ENCODE peak calls at places on chromosomes 16 and 17, in nine cellular contexts. A, N, C, U, P, G, W, D and E are unnamed samples. For H3K36me3 and H3K9me3, the result is how much of the 10 kb centered on the place peaks cover.

GRCh38 chr16:49492896-49493620 is 119.5 kb downstream of the C16orf78 start:
- DNase-seq in A (no peak), N (no peak), C (no peak), U (no peak), P (no peak), G (no peak), W (no peak), D (no peak), E (no peak)

GRCh38 chr16:10693889-10694288 is 841 bp downstream of the TEKT5 start:
- DNase-seq in A (no peak), N (no peak), C (no peak), U (no peak), P (no peak), G (no peak), W (no peak), D (no peak), E (no peak)

GRCh38 chr16:50467943-50468748 is 80.0 kb upstream of the NKD1 start:
- DNase-seq in A (no peak), N (peak), C (peak), U (no peak), P (no peak), G (no peak), W (peak), D (no peak), E (no peak)

GRCh38 chr17:34720760-34721159 is 141.4 kb downstream of the TMEM132E start:
- DNase-seq in A (no peak), N (no peak), C (no peak), U (no peak), P (no peak), G (no peak), W (no peak), D (no peak), E (no peak)

GRCh38 chr17:13862341-13862740 is 207.0 kb upstream of the COX10 start:
- DNase-seq in A (no peak), N (no peak), C (no peak), U (no peak), P (no peak), G (no peak), W (no peak), D (no peak), E (no peak)

GRCh38 chr17:13351046-13351445 is 250.7 kb downstream of the HS3ST3A1 start:
- DNase-seq in A (no peak), N (no peak), C (no peak), U (no peak), P (no peak), G (no peak), W (no peak), D (no peak), E (no peak)

GRCh38 chr16:830871-831570 is 30.5 kb upstream of the GNG13 start:
- DNase-seq in A (no peak), N (no peak), C (no peak), U (no peak), P (no peak), G (no peak), W (no peak), D (no peak), E (no peak)

GRCh38 chr17:31413871-31414589 is 22.6 kb downstream of the RAB11FIP4 start:
- DNase-seq in A (no peak), N (no peak), C (peak), U (no peak), P (no peak), G (no peak), W (no peak), D (no peak), E (no peak)

GRCh38 chr16:83835972-83836566 is 28.3 kb downstream of the HSBP1 start:
- DNase-seq in A (peak), N (no peak), C (no peak), U (no peak), P (peak), G (no peak), W (no peak), D (peak), E (peak)

GRCh38 chr17:14211778-14212177 is 24.9 kb downstream of the CDRT15 start:
- DNase-seq in A (peak), N (peak), C (no peak), U (peak), P (no peak), G (no peak), W (no peak), D (no peak), E (no peak)

GRCh38 chr17:77746391-77746790 is 212.1 kb upstream of the TNRC6C start:
- DNase-seq in A (no peak), N (no peak), C (peak), U (no peak), P (no peak), G (no peak), W (no peak), D (no peak), E (no peak)

GRCh38 chr16:67403976-67404555 is 10.8 kb upstream of the TPPP3 start:
- DNase-seq in A (no peak), N (no peak), C (no peak), U (no peak), P (no peak), G (no peak), W (no peak), D (no peak), E (no peak)

GRCh38 chr16:35598696-35599332 is 2139.4 kb downstream of the TP53TG3F start:
- DNase-seq in A (no peak), N (no peak), C (no peak), U (no peak), P (no peak), G (no peak), W (no peak), D (no peak), E (peak)

GRCh38 chr16:35602116-35602515 is 2142.7 kb downstream of the TP53TG3F start:
- DNase-seq in A (no peak), N (no peak), C (no peak), U (no peak), P (no peak), G (no peak), W (no peak), D (no peak), E (no peak)

GRCh38 chr16:35596467-35596866 is 2137.1 kb downstream of the TP53TG3F start:
- DNase-seq in A (no peak), N (no peak), C (no peak), U (no peak), P (no peak), G (no peak), W (no peak), D (no peak), E (no peak)

GRCh38 chr16:35599429-35600165 is 2140.2 kb downstream of the TP53TG3F start:
- DNase-seq in A (no peak), N (no peak), C (no peak), U (no peak), P (no peak), G (no peak), W (no peak), D (no peak), E (no peak)
- H3K27ac ChIP-seq in A (no peak), N (no peak), C (no peak), U (no peak), P (no peak), G (peak), W (no peak), D (no peak), E (no peak)

DNA sequence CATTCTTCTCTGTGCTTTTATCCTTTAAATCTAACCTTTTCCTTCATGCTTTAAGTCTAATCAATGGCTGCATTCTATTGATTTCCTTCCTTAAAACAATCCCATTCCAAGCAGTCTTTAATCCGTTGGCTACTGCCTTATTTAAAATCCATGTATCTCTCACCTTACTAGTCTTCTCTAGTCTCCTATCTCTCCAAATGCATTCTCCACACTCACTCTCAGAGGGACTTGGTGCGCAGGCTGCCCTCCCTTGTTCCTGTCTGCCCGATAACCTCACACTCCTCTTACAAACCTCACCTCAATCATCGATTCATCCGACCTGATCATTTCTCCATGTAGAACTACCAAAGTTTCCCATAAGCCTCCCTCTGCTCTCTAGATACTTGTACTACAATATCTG is 23.1 kb downstream of the PSMD12 start:
- DNase-seq in A (no peak), N (no peak), C (no peak), U (no peak), P (no peak), G (no peak), W (no peak), D (no peak), E (no peak)
- H3K36me3 ChIP-seq in A (half or more), N (half or more), C (under half), U (half or more), P (half or more), G (under half), W (half or more), D (under half), E (under half)

GRCh38 chr16:29698042-29698441 is 19.1 kb downstream of the QPRT start:
- DNase-seq in A (no peak), N (no peak), C (no peak), U (no peak), P (no peak), G (no peak), W (no peak), D (no peak), E (no peak)
- H3K9me3 ChIP-seq in A (under half), N (under half), C (under half), U (under half), P (under half), G (under half), W (under half), D (under half), E (under half)

DNA sequence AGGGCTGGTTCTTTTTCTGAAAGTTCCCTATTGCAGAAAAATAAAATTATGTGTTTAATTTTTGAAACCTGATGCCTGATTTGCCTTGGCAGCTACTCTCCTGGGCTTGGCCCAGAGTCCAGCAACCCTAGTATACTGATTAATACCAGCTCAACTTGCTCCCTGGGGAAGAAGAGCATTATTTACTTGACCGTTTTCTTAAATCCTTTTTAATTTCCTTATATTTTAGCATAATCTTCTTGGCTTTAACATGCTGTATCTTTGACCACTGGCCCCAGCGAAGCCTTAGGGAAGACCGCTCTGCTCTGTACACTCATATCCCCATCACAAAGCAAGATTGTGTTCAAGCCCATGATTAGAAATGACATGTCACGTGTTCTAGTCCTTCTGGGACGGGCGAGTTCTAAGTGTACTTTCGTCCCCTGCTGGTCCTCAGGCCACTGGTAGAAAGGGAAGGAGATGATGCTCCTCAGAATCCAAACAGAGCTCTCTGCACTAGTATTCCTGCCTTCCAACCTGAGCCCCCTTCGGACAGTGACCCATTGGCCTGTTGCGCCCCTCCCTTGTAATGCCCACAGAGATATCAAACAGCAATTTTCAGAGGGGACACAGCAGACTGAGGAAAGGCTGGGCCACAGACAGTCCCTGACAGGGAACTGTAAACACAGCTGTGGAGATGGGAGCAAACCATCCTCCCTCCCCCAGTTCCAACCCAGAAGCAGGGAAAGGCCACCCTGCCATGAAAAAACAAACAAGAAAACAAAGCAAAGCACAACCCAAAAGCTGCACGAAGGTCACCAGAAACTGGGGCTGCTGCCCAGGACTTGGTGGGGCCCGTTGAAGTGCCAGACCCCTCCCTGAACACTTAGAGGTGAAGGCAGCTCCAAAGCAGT is 4.3 kb upstream of the EZH1 start:
- DNase-seq in A (no peak), N (peak), C (no peak), U (no peak), P (no peak), G (no peak), W (no peak), D (no peak), E (no peak)
- H3K27ac ChIP-seq in A (no peak), N (peak), C (no peak), U (peak), P (no peak), G (peak), W (no peak), D (no peak), E (no peak)

DNA sequence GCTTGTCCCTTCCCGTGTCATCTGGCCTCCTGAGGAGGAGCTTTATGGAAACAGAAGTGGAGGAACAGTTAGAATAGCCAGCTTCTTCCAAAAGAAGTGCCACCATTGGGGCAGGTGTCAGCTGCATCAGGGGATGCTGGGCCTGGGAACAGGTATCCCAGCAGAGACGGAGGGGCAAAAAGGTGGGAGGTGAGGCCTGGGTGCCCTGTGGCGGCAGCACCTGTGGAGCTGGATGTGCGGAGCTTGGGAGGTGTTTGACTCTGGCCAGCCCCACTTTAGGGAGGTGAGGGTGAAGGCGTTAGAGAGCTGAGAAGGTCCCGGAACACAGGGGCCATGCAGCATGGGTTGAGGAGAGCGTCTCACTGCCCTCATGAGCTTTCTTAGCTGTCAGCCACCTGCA is 5.2 kb downstream of the SMCR8 start:
- DNase-seq in A (no peak), N (no peak), C (no peak), U (no peak), P (no peak), G (no peak), W (no peak), D (no peak), E (no peak)
- H3K36me3 ChIP-seq in A (half or more), N (half or more), C (under half), U (half or more), P (under half), G (under half), W (under half), D (under half), E (under half)

GRCh38 chr17:22203208-22203715 is 510.9 kb downstream of the KCNJ18 start:
- DNase-seq in A (no peak), N (no peak), C (no peak), U (no peak), P (no peak), G (no peak), W (no peak), D (no peak), E (no peak)

DNA sequence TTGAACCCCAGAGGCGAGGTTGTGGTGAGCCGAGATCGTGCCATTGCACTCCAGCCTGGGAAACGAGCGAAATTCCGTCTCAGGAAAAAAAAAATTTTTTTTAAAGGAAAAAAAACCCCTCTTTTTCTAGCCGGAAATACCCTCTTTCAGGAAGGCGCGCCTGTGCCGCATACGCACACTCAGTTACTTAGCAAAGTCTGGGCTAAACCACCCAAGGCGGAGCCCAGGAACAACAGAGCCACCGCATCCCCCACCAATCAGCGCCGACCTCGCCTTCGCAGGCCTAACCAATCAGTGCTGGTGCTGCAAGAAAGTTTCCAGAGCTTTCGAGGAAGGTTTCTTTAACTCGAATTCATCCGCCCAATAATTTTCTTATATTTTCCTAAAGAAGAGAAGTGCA is 510.4 kb downstream of the KCNJ18 start:
- DNase-seq in A (no peak), N (no peak), C (no peak), U (no peak), P (no peak), G (no peak), W (no peak), D (no peak), E (no peak)
- H3K9me3 ChIP-seq in A (under half), N (half or more), C (under half), U (under half), P (under half), G (under half), W (under half), D (under half), E (under half)

DNA sequence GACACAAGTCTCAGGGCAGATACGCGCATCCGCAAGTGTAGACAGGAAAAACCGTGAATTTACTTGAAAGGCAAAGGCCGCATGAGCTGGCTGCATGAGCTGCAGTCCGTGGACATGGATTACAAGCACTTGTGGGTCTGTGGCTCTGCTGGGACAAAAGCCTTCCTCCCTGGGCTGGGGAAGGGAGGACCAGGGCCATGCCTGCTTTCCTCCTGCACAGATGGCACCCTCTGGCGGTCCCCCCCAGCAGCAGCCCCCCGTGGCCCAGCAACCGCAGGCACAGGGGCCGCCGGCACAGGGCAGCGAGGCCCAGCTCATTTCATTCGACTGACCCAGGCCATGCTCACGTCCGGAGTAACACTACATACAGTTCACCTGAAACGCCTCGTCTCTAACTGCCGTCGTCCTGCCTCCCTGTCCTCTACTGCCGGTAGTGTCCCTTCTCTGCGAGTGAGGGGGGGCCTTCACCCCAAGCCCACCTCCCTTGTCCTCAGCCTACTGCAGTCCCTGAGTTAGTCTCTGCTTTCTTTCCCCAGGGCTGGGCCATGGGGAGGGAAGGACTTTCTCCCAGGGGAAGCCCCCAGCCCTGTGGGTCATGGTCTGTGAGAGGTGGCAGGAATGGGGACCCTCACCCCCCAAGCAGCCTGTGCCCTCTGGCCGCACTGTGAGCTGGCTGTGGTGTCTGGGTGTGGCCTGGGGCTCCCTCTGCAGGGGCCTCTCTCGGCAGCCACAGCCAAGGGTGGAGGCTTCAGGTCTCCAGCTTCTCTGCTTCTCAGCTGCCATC is 1.7 kb upstream of the MRPL12 start:
- DNase-seq in A (no peak), N (no peak), C (no peak), U (no peak), P (no peak), G (no peak), W (no peak), D (no peak), E (peak)
- H3K27ac ChIP-seq in A (peak), N (peak), C (no peak), U (peak), P (peak), G (peak), W (no peak), D (no peak), E (peak)

GRCh38 chr16:56477096-56477878 is 25.9 kb downstream of the OGFOD1 start:
- DNase-seq in A (no peak), N (no peak), C (no peak), U (no peak), P (no peak), G (no peak), W (no peak), D (peak), E (no peak)
- H3K36me3 ChIP-seq in A (half or more), N (half or more), C (under half), U (half or more), P (under half), G (under half), W (half or more), D (under half), E (under half)

DNA sequence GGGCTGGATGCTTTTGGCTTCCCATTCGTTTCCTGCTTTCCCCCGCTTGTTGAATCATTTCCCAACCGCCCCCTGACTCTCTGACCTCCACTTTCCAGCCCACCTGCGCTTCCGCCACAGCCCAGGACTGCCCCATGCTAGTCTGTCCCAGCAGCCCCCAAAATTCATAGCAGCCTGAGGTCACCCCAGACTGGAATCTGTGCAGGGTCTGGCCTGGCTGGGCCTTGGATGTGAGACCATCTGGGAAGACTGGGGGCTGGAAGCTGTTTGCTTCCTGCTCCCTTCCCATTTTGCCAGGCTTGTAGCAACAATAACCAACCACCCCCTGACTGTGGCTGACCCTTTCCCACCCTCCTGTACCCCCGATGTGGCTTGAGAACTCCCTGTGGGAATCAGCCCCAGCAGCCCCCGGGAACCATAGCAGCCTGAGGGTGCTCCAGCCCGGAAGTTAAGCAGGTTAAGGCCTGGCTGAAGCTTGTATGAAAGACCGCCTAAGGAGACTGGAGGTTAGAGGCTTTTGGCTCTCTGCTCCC is 2290.8 kb downstream of the TP53TG3F start:
- DNase-seq in A (no peak), N (no peak), C (no peak), U (no peak), P (no peak), G (no peak), W (no peak), D (no peak), E (no peak)
- H3K9me3 ChIP-seq in A (under half), N (half or more), C (under half), U (under half), P (under half), G (under half), W (under half), D (under half), E (under half)